ENCODE peak calls at places on chromosomes 3 and 15, in seven cellular contexts. I, Z, A, Q, V, E and G are unnamed samples.

GRCh38 chr3:133330043-133330442 is 69.8 kb upstream of the BFSP2 start:
- DNase-seq in I (peak; percentile 81), Z (no peak), A (no peak), Q (peak; percentile 48), V (no peak), E (no peak), G (peak; percentile 5)

GRCh38 chr15:62125763-62126162 is 39.3 kb downstream of the C2CD4B start:
- DNase-seq in I (no peak), Z (no peak), A (peak; percentile 34), Q (no peak), V (no peak), E (no peak), G (peak; percentile 87)

GRCh38 chr3:129834580-129834979 is 58.9 kb downstream of the TMCC1 start:
- DNase-seq in I (no peak), Z (no peak), A (no peak), Q (no peak), V (no peak), E (no peak), G (peak; percentile 10)

GRCh38 chr3:155805204-155805801 is 775 bp downstream of the C3orf33 start:
- DNase-seq in I (peak; percentile 32), Z (no peak), A (peak; percentile 12), Q (no peak), V (no peak), E (no peak), G (peak; percentile 18)

GRCh38 chr3:43632269-43632733 is 10.5 kb upstream of the ANO10 start:
- DNase-seq in I (peak; percentile 71), Z (peak; percentile 81), A (peak; percentile 80), Q (no peak), V (no peak), E (no peak), G (peak; percentile 62)

GRCh38 chr3:38164136-38164965 is 986 bp upstream of the OXSR1 start:
- DNase-seq in I (no peak), Z (no peak), A (no peak), Q (no peak), V (no peak), E (no peak), G (no peak)

GRCh38 chr3:51282931-51283330 is 102.2 kb upstream of the MANF start:
- DNase-seq in I (no peak), Z (no peak), A (no peak), Q (no peak), V (no peak), E (no peak), G (no peak)

GRCh38 chr3:122519693-122520092 is 5.0 kb upstream of the KPNA1 start:
- DNase-seq in I (no peak), Z (no peak), A (peak; percentile 48), Q (no peak), V (no peak), E (no peak), G (peak; percentile 26)

GRCh38 chr3:197216169-197216860 is 82.1 kb downstream of the DLG1 start:
- DNase-seq in I (no peak), Z (no peak), A (peak; percentile 65), Q (no peak), V (no peak), E (no peak), G (peak; percentile 68)

GRCh38 chr3:175411405-175411804 is 552.3 kb downstream of the NAALADL2 start:
- DNase-seq in I (no peak), Z (no peak), A (peak; percentile 74), Q (no peak), V (no peak), E (no peak), G (no peak)

GRCh38 chr3:8575364-8576104 is 69.1 kb downstream of the SSUH2 start:
- DNase-seq in I (peak; percentile 19), Z (no peak), A (no peak), Q (no peak), V (no peak), E (no peak), G (peak; percentile 44)

GRCh38 chr15:85580914-85581313 is 200.5 kb downstream of the AKAP13 start:
- DNase-seq in I (no peak), Z (no peak), A (no peak), Q (no peak), V (no peak), E (peak; percentile 84), G (no peak)

GRCh38 chr3:123375014-123375940 is 73.6 kb downstream of the ADCY5 start:
- DNase-seq in I (peak; percentile 44), Z (no peak), A (no peak), Q (no peak), V (no peak), E (no peak), G (no peak)

GRCh38 chr15:90465140-90465929 is 64.4 kb upstream of the CRTC3 start:
- DNase-seq in I (no peak), Z (no peak), A (peak; percentile 15), Q (no peak), V (no peak), E (no peak), G (peak; percentile 79)

GRCh38 chr15:38002883-38003477 is 68.5 kb downstream of the TMCO5A start:
- DNase-seq in I (peak; percentile 90), Z (peak; percentile 14), A (peak; percentile 76), Q (peak; percentile 26), V (no peak), E (peak; percentile 40), G (peak; percentile 91)

GRCh38 chr15:68209735-68210408 is 4.7 kb upstream of the CALML4 start:
- DNase-seq in I (no peak), Z (no peak), A (no peak), Q (no peak), V (peak; percentile 21), E (peak; percentile 67), G (no peak)

GRCh38 chr15:35305031-35305555 is 220.0 kb upstream of the NANOGP8 start:
- DNase-seq in I (no peak), Z (no peak), A (no peak), Q (no peak), V (no peak), E (no peak), G (no peak)

GRCh38 chr3:31652296-31652695 is 119.6 kb downstream of the STT3B start:
- DNase-seq in I (peak; percentile 18), Z (no peak), A (no peak), Q (no peak), V (no peak), E (no peak), G (no peak)

GRCh38 chr3:119628816-119629445 is 31.2 kb downstream of the PLA1A start:
- DNase-seq in I (no peak), Z (no peak), A (peak; percentile 8), Q (no peak), V (no peak), E (no peak), G (no peak)

GRCh38 chr3:46368569-46368968 is 2.2 kb upstream of the CCR5 start:
- DNase-seq in I (peak; percentile 87), Z (no peak), A (no peak), Q (peak; percentile 25), V (peak; percentile 29), E (peak; percentile 79), G (no peak)

GRCh38 chr3:134527037-134527436 is 41.2 kb downstream of the CEP63 start:
- DNase-seq in I (peak; percentile 62), Z (no peak), A (no peak), Q (peak; percentile 48), V (no peak), E (peak; percentile 32), G (no peak)

GRCh38 chr15:89870688-89871288 is 23.0 kb downstream of the AP3S2 start:
- DNase-seq in I (no peak), Z (no peak), A (no peak), Q (no peak), V (no peak), E (no peak), G (no peak)